ENCODE peak calls at places on chromosomes 13 and 19, in four cellular contexts. V is activated naive CD8-positive, alpha-beta T cell treated with anti-CD3 and anti-CD28 coated beads, Interleukin-2, amount 50 U/mL, for 24 hours; O is CD8-positive, alpha-beta T cell; Y is HFFc6. N is an unnamed sample.

GRCh38 chr19:43362179-43362578 is 8.7 kb downstream of the CD177 start:
- DNase-seq in V (no peak), O (no peak), Y (peak), N (no peak)

GRCh38 chr19:39746836-39747529 is 9.2 kb upstream of the CLC start:
- DNase-seq in V (no peak), O (no peak), Y (no peak), N (no peak)

GRCh38 chr13:64871742-64872141 is 2358.4 kb downstream of the PCDH9 start:
- DNase-seq in V (no peak), O (no peak), Y (no peak), N (no peak)

GRCh38 chr13:27168870-27169525 is 2.6 kb downstream of the USP12 start:
- DNase-seq in V (no peak), O (no peak), Y (no peak), N (no peak)

GRCh38 chr13:98664047-98664446 is 87.1 kb upstream of the STK24 start:
- DNase-seq in V (peak), O (no peak), Y (no peak), N (peak)

GRCh38 chr13:71578048-71578447 is 289.0 kb downstream of the DACH1 start:
- DNase-seq in V (no peak), O (no peak), Y (no peak), N (no peak)

GRCh38 chr19:33404916-33405315 is 31.4 kb downstream of the CEBPG start:
- DNase-seq in V (no peak), O (no peak), Y (no peak), N (no peak)

GRCh38 chr19:55247621-55248099 is 11.2 kb downstream of the PPP6R1 start:
- DNase-seq in V (no peak), O (no peak), Y (peak), N (peak)

GRCh38 chr19:3556978-3557460 is 367 bp downstream of the MFSD12 start:
- DNase-seq in V (peak), O (no peak), Y (peak), N (peak)

GRCh38 chr13:114001331-114002008 is 27.6 kb upstream of the C13orf46 start:
- DNase-seq in V (no peak), O (no peak), Y (no peak), N (no peak)

GRCh38 chr19:3722443-3723109 is 14.4 kb downstream of the TJP3 start:
- DNase-seq in V (no peak), O (no peak), Y (no peak), N (no peak)

GRCh38 chr19:2271516-2272103 is 10.4 kb downstream of the PEAK3 start:
- DNase-seq in V (peak), O (no peak), Y (peak), N (peak)

GRCh38 chr19:29139227-29139626 is 73.7 kb downstream of the UQCRFS1 start:
- DNase-seq in V (no peak), O (no peak), Y (no peak), N (no peak)

GRCh38 chr19:3519126-3519525 is 13.0 kb downstream of the FZR1 start:
- DNase-seq in V (no peak), O (no peak), Y (no peak), N (no peak)

GRCh38 chr13:94435604-94436226 is 43.8 kb downstream of the DCT start:
- DNase-seq in V (no peak), O (no peak), Y (peak), N (peak)

GRCh38 chr13:100392709-100393630 is 195.6 kb downstream of the GGACT start:
- DNase-seq in V (peak), O (no peak), Y (peak), N (peak)

GRCh38 chr19:29393915-29394460 is 131.8 kb upstream of the VSTM2B start:
- DNase-seq in V (no peak), O (no peak), Y (no peak), N (no peak)

GRCh38 chr19:19338082-19338481 is 17.5 kb downstream of the MAU2 start:
- DNase-seq in V (no peak), O (no peak), Y (peak), N (peak)

GRCh38 chr19:49506575-49507105 is 5.8 kb upstream of the FCGRT start:
- DNase-seq in V (peak), O (peak), Y (no peak), N (no peak)

GRCh38 chr13:39616087-39616694 is 13.2 kb upstream of the LHFPL6 start:
- DNase-seq in V (peak), O (no peak), Y (peak), N (peak)

GRCh38 chr13:96984061-96984508 is 10.2 kb downstream of the OXGR1 start:
- DNase-seq in V (no peak), O (no peak), Y (no peak), N (no peak)

GRCh38 chr13:37598572-37598971 is at the start of gene POSTN:
- DNase-seq in V (no peak), O (no peak), Y (peak), N (peak)

GRCh38 chr13:73721571-73721970 is 412.6 kb downstream of the KLF12 start:
- DNase-seq in V (no peak), O (no peak), Y (no peak), N (no peak)

GRCh38 chr19:46571495-46571894 is 29.6 kb upstream of the CALM3 start:
- DNase-seq in V (no peak), O (no peak), Y (peak), N (peak)

GRCh38 chr13:106899444-106899843 is 331.5 kb upstream of the ARGLU1 start:
- DNase-seq in V (no peak), O (no peak), Y (no peak), N (no peak)

GRCh38 chr13:80096383-80096782 is 244.5 kb downstream of the SPRY2 start:
- DNase-seq in V (no peak), O (no peak), Y (no peak), N (no peak)

GRCh38 chr13:112995395-112996091 is 26.5 kb downstream of the MCF2L start:
- DNase-seq in V (no peak), O (no peak), Y (no peak), N (no peak)

GRCh38 chr19:42410371-42410770 is 16.8 kb downstream of the LIPE start:
- DNase-seq in V (no peak), O (no peak), Y (no peak), N (no peak)

GRCh38 chr13:23794267-23795161 is 94.7 kb downstream of the MIPEP start:
- DNase-seq in V (no peak), O (no peak), Y (peak), N (peak)

GRCh38 chr19:15187026-15188007 is 13.5 kb downstream of the NOTCH3 start:
- DNase-seq in V (no peak), O (no peak), Y (no peak), N (no peak)

GRCh38 chr13:82654851-82655517 is 1227.3 kb downstream of the SLITRK1 start:
- DNase-seq in V (no peak), O (no peak), Y (peak), N (peak)

GRCh38 chr13:76878043-76878442 is 8.2 kb downstream of the KCTD12 start:
- DNase-seq in V (no peak), O (no peak), Y (no peak), N (no peak)

GRCh38 chr13:50275392-50276063 is 260.3 kb downstream of the KCNRG start:
- DNase-seq in V (no peak), O (no peak), Y (no peak), N (no peak)

GRCh38 chr13:69324109-69324886 is 783.3 kb upstream of the ATXN8OS start:
- DNase-seq in V (no peak), O (no peak), Y (no peak), N (peak)

N was measured in iris pigment epithelial cell.